ENCODE peak calls at places on chromosomes 12 and 14, in five cellular contexts. W is ovary, R is glutamatergic neuron, B is Daoy, P is A549. Y is an unnamed sample.

GRCh38 chr14:106347291-106347778 is 821.0 kb downstream of the TMEM121 start:
- DNase-seq in W (no peak), R (no peak), B (no peak), P (no peak), Y (no peak)

GRCh38 chr12:116861331-116861730 is 19.9 kb downstream of the HRK start:
- DNase-seq in W (peak; percentile 25), R (peak; percentile 66), B (peak; percentile 84), P (no peak), Y (no peak)

GRCh38 chr14:98368214-98368613 is 903.8 kb downstream of the BCL11B start:
- DNase-seq in W (no peak), R (no peak), B (no peak), P (no peak), Y (no peak)

GRCh38 chr14:104799657-104800599 is 973 bp upstream of the ZBTB42 start:
- DNase-seq in W (peak; percentile 91), R (peak; percentile 65), B (peak; percentile 81), P (peak; percentile 54), Y (peak; percentile 58)

GRCh38 chr12:6493580-6494350 is at the start of gene NCAPD2:
- DNase-seq in W (peak; percentile 92), R (peak; percentile 94), B (peak; percentile 99), P (peak; percentile 90), Y (peak; percentile 87)

GRCh38 chr14:65359503-65359902 is 53.0 kb upstream of the FUT8 start:
- DNase-seq in W (no peak), R (no peak), B (no peak), P (no peak), Y (no peak)

GRCh38 chr12:89706551-89707348 is 1.9 kb downstream of the ATP2B1 start:
- DNase-seq in W (peak; percentile 30), R (no peak), B (peak; percentile 46), P (peak; percentile 53), Y (no peak)

GRCh38 chr14:77111021-77111420 is 13.0 kb downstream of the CIPC start:
- DNase-seq in W (no peak), R (no peak), B (no peak), P (no peak), Y (no peak)

GRCh38 chr12:93008044-93008778 is 79.1 kb upstream of the EEA1 start:
- DNase-seq in W (no peak), R (no peak), B (no peak), P (no peak), Y (no peak)

GRCh38 chr14:91193069-91193468 is 51.4 kb downstream of the GPR68 start:
- DNase-seq in W (no peak), R (no peak), B (no peak), P (no peak), Y (no peak)

GRCh38 chr12:102675672-102676071 is 195.3 kb upstream of the IGF1 start:
- DNase-seq in W (no peak), R (no peak), B (peak; percentile 71), P (no peak), Y (no peak)

GRCh38 chr12:2179058-2179457 is 126.3 kb downstream of the CACNA1C start:
- DNase-seq in W (no peak), R (no peak), B (no peak), P (no peak), Y (no peak)

GRCh38 chr12:13339538-13339937 is 143.0 kb downstream of the EMP1 start:
- DNase-seq in W (no peak), R (no peak), B (peak; percentile 54), P (peak; percentile 49), Y (no peak)

GRCh38 chr12:132955094-132955932 is 793 bp downstream of the ZNF605 start:
- DNase-seq in W (peak; percentile 47), R (peak; percentile 18), B (peak; percentile 62), P (peak; percentile 21), Y (no peak)

GRCh38 chr12:100427078-100427477 is 46.6 kb upstream of the NR1H4 start:
- DNase-seq in W (no peak), R (no peak), B (peak; percentile 78), P (peak; percentile 35), Y (no peak)

GRCh38 chr14:73386342-73386741 is 72.0 kb downstream of the NUMB start:
- DNase-seq in W (no peak), R (no peak), B (no peak), P (no peak), Y (no peak)

GRCh38 chr14:78974691-78975090 is 804.5 kb downstream of the NRXN3 start:
- DNase-seq in W (no peak), R (no peak), B (no peak), P (no peak), Y (no peak)

GRCh38 chr14:76759589-76759988 is 1.7 kb upstream of the VASH1 start:
- DNase-seq in W (no peak), R (no peak), B (no peak), P (no peak), Y (no peak)